ENCODE peak calls at places on chromosomes 4 and X, in five cellular contexts. C, R, Y, V and H are unnamed samples.

GRCh38 chr4:184845367-184846011 is 19.7 kb upstream of the ACSL1 start:
- DNase-seq in C (peak), Y (no peak), R (no peak), V (peak), H (no peak)

GRCh38 chrX:149630681-149631292 is 805 bp downstream of the TMEM185A start:
- DNase-seq in V (peak), C (no peak), R (no peak), Y (no peak), H (no peak)

GRCh38 chr4:8754634-8755589 is 116.7 kb downstream of the HMX1 start:
- DNase-seq in Y (no peak), R (no peak), V (no peak), C (no peak), H (no peak)

GRCh38 chrX:30735839-30736238 is 82.6 kb downstream of the GK start:
- DNase-seq in R (peak), C (peak), Y (peak), V (no peak), H (peak)

GRCh38 chrX:44092778-44093177 is 119.6 kb upstream of the NDP start:
- DNase-seq in V (no peak), Y (no peak), R (no peak), C (no peak), H (no peak)

GRCh38 chr4:152590179-152591031 is 54.5 kb upstream of the FBXW7 start:
- DNase-seq in C (peak), R (no peak), V (peak), Y (no peak), H (peak)

GRCh38 chrX:85379174-85379907 is at the start of gene POF1B:
- DNase-seq in V (no peak), R (peak), Y (no peak), C (peak), H (peak)

GRCh38 chr4:578451-579443 is 2.7 kb upstream of the TMEM271 start:
- DNase-seq in C (no peak), V (no peak), Y (no peak), R (no peak), H (no peak)

GRCh38 chr4:76755756-76756155 is 142.2 kb downstream of the SOWAHB start:
- DNase-seq in C (no peak), Y (no peak), V (no peak), R (no peak), H (no peak)

GRCh38 chrX:115941388-115941787 is 229.2 kb upstream of the AGTR2 start:
- DNase-seq in Y (no peak), R (no peak), V (no peak), C (no peak), H (no peak)

GRCh38 chrX:154534526-154535322 is 11.9 kb downstream of the G6PD start:
- DNase-seq in V (no peak), C (peak), R (peak), Y (peak), H (peak)

GRCh38 chr4:88605744-88606143 is 13.5 kb downstream of the HERC3 start:
- DNase-seq in R (no peak), C (peak), V (no peak), Y (no peak), H (no peak)

GRCh38 chr4:7160439-7160838 is 31.9 kb upstream of the SORCS2 start:
- DNase-seq in C (no peak), Y (no peak), R (no peak), V (no peak), H (no peak)

GRCh38 chr4:128285085-128286023 is 2.3 kb downstream of the PGRMC2 start:
- DNase-seq in R (no peak), V (no peak), Y (no peak), C (no peak), H (no peak)

GRCh38 chr4:23161787-23162186 is 469.1 kb downstream of the GBA3 start:
- DNase-seq in R (no peak), V (no peak), C (no peak), Y (peak), H (no peak)

GRCh38 chr4:35565640-35566039 is 678.7 kb downstream of the ARAP2 start:
- DNase-seq in Y (no peak), C (no peak), R (no peak), V (no peak), H (no peak)

GRCh38 chrX:30275498-30275897 is 28.6 kb downstream of the MAGEB1 start:
- DNase-seq in Y (no peak), R (peak), V (no peak), C (no peak), H (peak)

GRCh38 chrX:129490330-129490729 is 33.0 kb downstream of the SMARCA1 start:
- DNase-seq in R (no peak), Y (no peak), V (no peak), C (no peak), H (no peak)

GRCh38 chr4:138192113-138192512 is 50.0 kb downstream of the SLC7A11 start:
- DNase-seq in R (no peak), Y (no peak), V (no peak), C (peak), H (peak)

GRCh38 chr4:150145090-150145949 is 67.1 kb downstream of the DCLK2 start:
- DNase-seq in C (no peak), V (no peak), R (peak), Y (no peak), H (peak)

GRCh38 chrX:4173743-4174142 is 460.3 kb upstream of the PRKX start:
- DNase-seq in R (no peak), C (no peak), Y (no peak), V (no peak), H (no peak)

GRCh38 chrX:131840799-131841495 is 182.2 kb upstream of the STK26 start:
- DNase-seq in C (no peak), R (no peak), V (no peak), Y (no peak), H (no peak)

DNA sequence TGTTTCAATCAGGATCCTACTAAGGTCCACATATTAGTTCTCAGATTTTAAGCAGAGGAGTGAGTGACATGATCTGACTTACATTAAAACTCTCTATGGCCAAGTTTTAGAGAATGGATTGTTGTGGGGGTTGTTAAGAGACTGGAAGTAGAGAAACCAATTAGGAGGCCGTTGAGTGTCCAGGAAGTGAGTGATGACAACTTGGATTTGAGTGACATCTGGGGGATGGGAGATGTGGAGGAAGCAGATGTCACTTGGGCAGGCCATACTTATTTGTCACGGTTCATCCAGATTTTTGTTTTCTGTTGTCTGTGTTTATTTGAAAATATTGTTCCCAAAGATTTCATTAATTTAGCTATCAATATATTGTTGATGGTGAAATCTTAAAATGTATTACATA is 28.3 kb downstream of the ADD1 start:
- DNase-seq in V (no peak), R (no peak), C (peak), Y (no peak), H (no peak)
- H3K4me3 ChIP-seq in V (no peak), R (no peak), C (no peak), Y (no peak), H (no peak)

GRCh38 chr4:89838005-89838404 is 1.0 kb upstream of the SNCA start:
- DNase-seq in C (no peak), R (no peak), Y (no peak), V (no peak), H (peak)
- H3K4me3 ChIP-seq in C (no peak), R (peak), Y (peak), V (peak), H (peak)

GRCh38 chrX:69505772-69506616 is 1.9 kb downstream of the NALF2 start:
- DNase-seq in Y (no peak), C (no peak), R (no peak), V (no peak), H (no peak)

GRCh38 chrX:69508610-69509009 is 4.5 kb downstream of the NALF2 start:
- DNase-seq in Y (no peak), C (no peak), R (no peak), V (no peak), H (no peak)

GRCh38 chrX:69507500-69507789 is 3.3 kb downstream of the NALF2 start:
- DNase-seq in C (no peak), R (no peak), Y (no peak), V (no peak), H (no peak)

GRCh38 chrX:69504626-69505612 is 793 bp downstream of the NALF2 start:
- DNase-seq in C (no peak), Y (no peak), V (no peak), R (no peak), H (no peak)

DNA sequence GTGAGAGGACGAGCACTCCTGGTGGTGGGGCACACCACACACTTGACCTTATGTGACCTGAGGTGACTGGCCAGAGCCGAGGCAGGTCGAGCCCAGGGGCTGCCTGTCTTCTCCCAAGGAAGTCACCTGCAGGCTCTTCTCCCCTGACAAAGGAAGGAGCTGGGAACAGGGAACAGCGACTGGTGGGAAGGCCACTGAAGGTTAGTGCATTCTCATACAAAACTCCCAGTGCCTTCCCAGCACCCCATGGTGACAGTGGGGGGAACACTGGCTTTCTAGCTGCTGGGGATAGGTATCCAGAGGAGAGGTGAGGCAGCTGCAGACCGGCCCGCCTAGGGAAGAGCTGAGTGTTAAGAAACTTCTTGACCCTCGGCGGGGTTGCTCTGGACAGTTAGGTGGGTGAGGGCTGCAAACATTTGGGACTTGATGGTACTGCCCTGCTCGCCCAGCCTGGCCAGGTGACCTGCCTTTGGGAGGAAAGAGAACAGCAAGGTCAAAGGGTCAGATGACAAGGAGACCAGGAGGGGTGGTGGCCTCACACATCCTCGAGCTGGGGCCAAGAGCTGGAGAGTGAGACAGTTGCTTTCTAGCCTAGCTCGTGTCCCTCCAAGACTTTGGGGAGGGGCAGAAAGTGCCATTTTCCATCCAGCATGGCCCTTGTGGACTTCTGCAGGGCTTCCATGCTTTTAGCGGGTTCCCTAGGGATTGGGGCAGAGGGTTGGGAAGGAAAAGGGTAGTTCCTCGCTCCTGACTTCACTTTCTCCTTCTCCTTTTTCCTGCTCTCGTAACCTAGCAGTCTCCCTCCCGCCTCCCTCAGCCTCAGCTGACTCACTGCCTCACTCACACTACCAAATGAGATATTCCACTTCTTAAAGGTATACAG is 2.7 kb downstream of the NALF2 start:
- DNase-seq in V (no peak), Y (no peak), R (no peak), C (no peak), H (no peak)
- H3K4me3 ChIP-seq in V (no peak), Y (no peak), R (no peak), C (no peak), H (no peak)

DNA sequence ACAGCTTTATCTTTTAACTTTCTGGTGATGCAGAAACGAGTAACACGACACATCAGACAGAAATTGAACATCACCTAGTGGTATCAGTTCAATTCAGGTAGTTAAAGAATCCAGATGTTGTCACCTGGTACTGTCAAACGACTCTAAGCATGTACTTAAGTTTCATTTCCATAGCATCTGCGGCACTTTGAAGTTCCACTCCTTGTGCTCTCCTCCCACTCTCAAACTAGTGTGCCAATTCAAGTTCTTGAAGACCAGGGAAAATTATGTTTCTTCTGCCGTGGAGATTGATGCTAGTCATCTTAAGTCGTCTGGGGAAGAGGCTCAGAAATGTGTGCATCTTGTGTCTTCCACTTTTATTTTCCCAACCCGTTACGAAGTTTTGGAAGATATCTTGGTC is 868 bp downstream of the COL4A6 start:
- DNase-seq in R (no peak), Y (no peak), V (no peak), C (no peak), H (no peak)
- H3K4me3 ChIP-seq in R (peak), Y (peak), V (no peak), C (no peak), H (peak)

GRCh38 chr4:159267023-159267939 is 164.4 kb downstream of the RAPGEF2 start:
- DNase-seq in V (no peak), R (no peak), Y (no peak), C (no peak), H (no peak)
- H3K4me3 ChIP-seq in V (no peak), R (no peak), Y (peak), C (no peak), H (no peak)

GRCh38 chrX:72236841-72237240 is 2.0 kb downstream of the ERCC6L start:
- DNase-seq in C (no peak), Y (no peak), R (no peak), V (no peak), H (no peak)

GRCh38 chrX:72243472-72243871 is 4.6 kb upstream of the ERCC6L start:
- DNase-seq in R (no peak), C (no peak), V (no peak), Y (no peak), H (no peak)

GRCh38 chrX:72240976-72241375 is 2.1 kb upstream of the ERCC6L start:
- DNase-seq in C (no peak), Y (no peak), V (no peak), R (no peak), H (no peak)

GRCh38 chrX:72238721-72239475 is at the start of gene ERCC6L:
- DNase-seq in R (peak), Y (peak), V (peak), C (peak), H (peak)

GRCh38 chrX:72238183-72238582 is 644 bp downstream of the ERCC6L start:
- DNase-seq in V (no peak), C (no peak), R (no peak), Y (no peak), H (no peak)
- H3K4me3 ChIP-seq in V (peak), C (peak), R (peak), Y (peak), H (peak)

DNA sequence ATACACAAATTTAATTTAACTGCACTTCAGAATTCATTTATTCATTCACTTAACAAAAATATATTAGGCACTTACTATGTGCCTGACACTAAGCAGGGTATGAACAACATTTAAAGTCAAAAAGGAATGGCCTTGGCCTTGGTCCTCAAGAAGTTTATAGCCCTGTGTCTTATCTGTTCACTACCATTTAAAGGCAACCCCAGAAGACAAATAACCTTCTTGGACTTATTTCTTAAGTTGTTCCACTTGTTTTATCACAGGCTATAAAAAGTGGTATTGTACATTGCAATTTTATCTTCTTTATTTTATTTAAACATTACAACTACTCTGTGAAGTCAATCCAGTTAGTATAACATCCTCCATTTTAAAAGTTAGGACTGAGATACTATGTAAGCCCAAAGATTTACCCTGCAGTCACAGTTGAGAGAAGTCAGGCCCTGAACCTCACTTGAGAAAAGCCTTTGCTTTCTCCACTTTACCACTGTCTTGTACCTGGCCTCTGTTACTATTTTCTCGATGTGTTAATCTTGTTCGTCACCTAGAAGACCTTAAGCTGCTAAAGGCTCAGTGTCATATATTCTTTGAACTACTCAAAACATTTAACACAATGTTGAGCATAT is 305.6 kb upstream of the DIPK2B start:
- DNase-seq in Y (no peak), C (no peak), V (no peak), R (no peak), H (no peak)
- H3K4me3 ChIP-seq in Y (no peak), C (no peak), V (no peak), R (no peak), H (no peak)

DNA sequence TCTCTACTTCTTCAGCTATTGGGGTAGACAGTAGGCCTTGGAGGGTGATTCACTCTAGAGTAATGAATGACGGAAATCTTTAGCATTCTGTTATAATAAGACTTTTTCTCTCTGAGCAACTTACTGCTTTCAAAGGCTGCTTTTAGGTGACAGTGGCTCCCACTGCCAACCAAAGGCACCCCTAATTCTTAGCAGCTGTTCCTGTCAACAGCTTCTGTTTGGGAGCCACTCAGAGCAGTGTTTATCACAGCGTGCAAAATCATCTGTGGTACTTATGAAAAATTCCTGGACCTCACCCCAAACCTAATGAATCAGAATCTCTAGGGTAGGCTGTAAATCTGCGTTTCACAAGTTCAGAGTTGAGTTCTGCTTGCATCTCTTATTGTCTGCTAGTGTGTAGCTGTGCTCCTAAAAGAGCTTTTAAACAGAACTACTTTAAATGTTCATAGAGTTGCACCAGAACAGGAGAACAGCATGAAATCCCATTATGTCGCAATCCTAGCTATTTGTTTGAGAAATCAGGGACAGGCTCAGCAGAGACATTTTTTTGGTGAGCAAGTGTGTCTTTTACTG is 52.8 kb upstream of the POU4F2 start:
- DNase-seq in Y (no peak), C (no peak), V (peak), R (no peak), H (no peak)
- H3K4me3 ChIP-seq in Y (no peak), C (no peak), V (no peak), R (no peak), H (no peak)

GRCh38 chrX:1481636-1482529 is 29.2 kb upstream of the ASMTL start:
- DNase-seq in R (peak), Y (no peak), V (peak), C (peak), H (peak)
- H3K4me3 ChIP-seq in R (peak), Y (peak), V (peak), C (peak), H (no peak)